ENCODE peak calls at places on chromosomes 12 and 14, in eight cellular contexts. K is T47D, C is mucosa of descending colon, Y is activated gamma-delta T cell treated with Interleukin-2 at 50 U/mL for 16 hours, L is C1 segment of cervical spinal cord, G is ovary, U is T-cell, F is AG08396. D is an unnamed sample.
A peak's percentile ranks its signal among the peaks of the same experiment; 100 is the strongest.

GRCh38 chr12:121524196-121524930 is 56.5 kb downstream of the KDM2B start:
- DNase-seq in K (no peak), C (no peak), Y (no peak), L (no peak), G (no peak), U (no peak), F (no peak), D (no peak)

GRCh38 chr14:54338696-54339317 is 58.0 kb upstream of the CDKN3 start:
- DNase-seq in K (peak; percentile 19), C (peak; percentile 28), Y (no peak), L (no peak), G (no peak), U (no peak), F (no peak), D (no peak)

GRCh38 chr12:29320295-29321090 is 60.5 kb downstream of the ERGIC2 start:
- DNase-seq in K (no peak), C (no peak), Y (no peak), L (no peak), G (no peak), U (no peak), F (peak; percentile 51), D (no peak)

GRCh38 chr14:104334812-104335161 is 196.4 kb downstream of the KIF26A start:
- DNase-seq in K (no peak), C (no peak), Y (no peak), L (no peak), G (no peak), U (no peak), F (no peak), D (no peak)

GRCh38 chr14:104115131-104115600 is 23.2 kb upstream of the KIF26A start:
- DNase-seq in K (no peak), C (no peak), Y (no peak), L (no peak), G (peak; percentile 8), U (no peak), F (no peak), D (no peak)

GRCh38 chr12:55658635-55659391 is 22.1 kb downstream of the OR10P1 start:
- DNase-seq in K (no peak), C (no peak), Y (no peak), L (no peak), G (no peak), U (no peak), F (no peak), D (no peak)

GRCh38 chr12:130053641-130054040 is 108.6 kb upstream of the FZD10 start:
- DNase-seq in K (no peak), C (peak; percentile 12), Y (no peak), L (no peak), G (no peak), U (no peak), F (no peak), D (no peak)

GRCh38 chr12:19908825-19909224 is 459.5 kb upstream of the PDE3A start:
- DNase-seq in K (no peak), C (no peak), Y (no peak), L (no peak), G (no peak), U (no peak), F (no peak), D (no peak)

GRCh38 chr14:54085841-54086240 is 129.2 kb upstream of the BMP4 start:
- DNase-seq in K (no peak), C (no peak), Y (no peak), L (no peak), G (no peak), U (no peak), F (no peak), D (no peak)

GRCh38 chr12:131105736-131106356 is 152.1 kb downstream of the ADGRD1 start:
- DNase-seq in K (no peak), C (no peak), Y (peak; percentile 25), L (no peak), G (no peak), U (peak; percentile 56), F (no peak), D (no peak)

GRCh38 chr14:35435177-35435576 is 30.6 kb upstream of the NFKBIA start:
- DNase-seq in K (no peak), C (no peak), Y (no peak), L (no peak), G (no peak), U (no peak), F (no peak), D (no peak)

GRCh38 chr12:48078901-48079300 is 27.0 kb downstream of the SENP1 start:
- DNase-seq in K (no peak), C (no peak), Y (no peak), L (no peak), G (no peak), U (no peak), F (no peak), D (no peak)

GRCh38 chr12:88993655-88994054 is 358.6 kb downstream of the DUSP6 start:
- DNase-seq in K (peak; percentile 21), C (peak; percentile 21), Y (no peak), L (no peak), G (no peak), U (no peak), F (peak; percentile 7), D (no peak)

D was measured in frontal cortex.